ENCODE peak calls at places on chromosomes 7 and 10, in four cellular contexts. B is OCI-LY7, S is GM23338, H is MM.1S. N is an unnamed sample.

GRCh38 chr7:107201795-107202450 is 33.1 kb downstream of the HBP1 start:
- DNase-seq in B (peak; percentile 61), S (peak; percentile 76), H (peak; percentile 60), N (peak; percentile 87)

GRCh38 chr7:155752756-155753445 is 59.4 kb downstream of the SHH start:
- DNase-seq in B (peak; percentile 38), S (no peak), H (peak; percentile 42), N (no peak)

GRCh38 chr7:137606061-137606674 is 240.6 kb downstream of the DGKI start:
- DNase-seq in B (peak; percentile 46), H (peak; percentile 80), S (peak; percentile 74), N (peak; percentile 73)

GRCh38 chr7:155481764-155482163 is 23.8 kb downstream of the EN2 start:
- DNase-seq in B (no peak), S (no peak), H (no peak), N (no peak)

GRCh38 chr7:4227105-4228010 is 454.7 kb upstream of the FOXK1 start:
- DNase-seq in H (no peak), B (no peak), S (no peak), N (peak; percentile 10)

GRCh38 chr7:54811925-54812264 is 52.9 kb upstream of the SEC61G start:
- DNase-seq in S (no peak), B (no peak), H (no peak), N (no peak)

GRCh38 chr7:1286946-1287628 is 54.4 kb downstream of the UNCX start:
- DNase-seq in S (no peak), B (no peak), H (no peak), N (no peak)

GRCh38 chr7:83267141-83267631 is 104.5 kb upstream of the PCLO start:
- DNase-seq in H (no peak), S (peak; percentile 41), B (no peak), N (no peak)

GRCh38 chr10:78860260-78860914 is 208.4 kb upstream of the ZMIZ1 start:
- DNase-seq in H (no peak), B (no peak), S (no peak), N (no peak)

GRCh38 chr10:131574707-131575430 is 263.3 kb upstream of the TCERG1L start:
- DNase-seq in H (no peak), B (no peak), S (no peak), N (no peak)

GRCh38 chr7:19705663-19706062 is 3.2 kb downstream of the POLR1F start:
- DNase-seq in H (no peak), B (no peak), S (peak; percentile 61), N (no peak)

GRCh38 chr7:51046482-51046881 is 263.8 kb upstream of the GRB10 start:
- DNase-seq in B (no peak), H (no peak), S (no peak), N (no peak)

GRCh38 chr10:13915710-13916109 is 328.9 kb downstream of the PRPF18 start:
- DNase-seq in B (no peak), H (no peak), S (no peak), N (no peak)

GRCh38 chr10:51430506-51430905 is 268.9 kb downstream of the CSTF2T start:
- DNase-seq in S (no peak), H (no peak), B (no peak), N (no peak)

GRCh38 chr7:50436133-50436802 is 13.9 kb downstream of the FIGNL1 start:
- DNase-seq in S (no peak), H (no peak), B (no peak), N (no peak)

GRCh38 chr7:21507627-21508343 is 35.1 kb upstream of the DNAH11 start:
- DNase-seq in S (peak; percentile 84), H (peak; percentile 29), B (peak; percentile 11), N (no peak)

GRCh38 chr7:149772236-149772820 is 1.1 kb downstream of the ZNF467 start:
- DNase-seq in S (peak; percentile 75), B (no peak), H (peak; percentile 35), N (no peak)

GRCh38 chr7:120272896-120273475 is at the start of gene KCND2:
- DNase-seq in H (peak; percentile 21), B (no peak), S (peak; percentile 79), N (peak; percentile 67)

GRCh38 chr7:123714296-123715080 is 34.3 kb downstream of the WASL start:
- DNase-seq in B (no peak), S (no peak), H (no peak), N (no peak)

GRCh38 chr10:95567903-95568630 is 6.9 kb upstream of the SORBS1 start:
- DNase-seq in S (no peak), H (no peak), B (no peak), N (no peak)

GRCh38 chr10:42970451-42971250 is 106.2 kb upstream of the RET start:
- DNase-seq in B (no peak), S (no peak), H (no peak), N (peak; percentile 36)

GRCh38 chr10:30182191-30183075 is 123.0 kb upstream of the JCAD start:
- DNase-seq in S (no peak), H (no peak), B (no peak), N (peak; percentile 90)

GRCh38 chr10:45378866-45379265 is 4.8 kb downstream of the ALOX5 start:
- DNase-seq in S (no peak), H (no peak), B (no peak), N (peak; percentile 36)

GRCh38 chr7:9149499-9150082 is 716.2 kb downstream of the NXPH1 start:
- DNase-seq in S (no peak), H (peak; percentile 88), B (no peak), N (no peak)

GRCh38 chr10:92914478-92915066 is 66.3 kb downstream of the EXOC6 start:
- DNase-seq in H (peak; percentile 60), B (peak; percentile 68), S (peak; percentile 88), N (peak; percentile 83)

GRCh38 chr7:45402480-45403218 is 171.5 kb upstream of the ADCY1 start:
- DNase-seq in H (peak; percentile 23), B (no peak), S (no peak), N (peak; percentile 18)

GRCh38 chr10:14478639-14479038 is 147.9 kb upstream of the FRMD4A start:
- DNase-seq in H (peak; percentile 38), S (peak; percentile 86), B (peak; percentile 18), N (peak; percentile 32)

GRCh38 chr7:92612501-92612900 is 22.3 kb upstream of the FAM133B start:
- DNase-seq in H (no peak), S (no peak), B (no peak), N (no peak)

GRCh38 chr7:92611735-92612134 is 21.5 kb upstream of the FAM133B start:
- DNase-seq in S (no peak), B (peak; percentile 14), H (peak; percentile 43), N (no peak)

GRCh38 chr7:92606985-92607384 is 16.8 kb upstream of the FAM133B start:
- DNase-seq in B (no peak), H (no peak), S (no peak), N (no peak)

GRCh38 chr7:92608380-92609322 is 18.5 kb upstream of the FAM133B start:
- DNase-seq in H (no peak), S (peak; percentile 92), B (no peak), N (no peak)

DNA sequence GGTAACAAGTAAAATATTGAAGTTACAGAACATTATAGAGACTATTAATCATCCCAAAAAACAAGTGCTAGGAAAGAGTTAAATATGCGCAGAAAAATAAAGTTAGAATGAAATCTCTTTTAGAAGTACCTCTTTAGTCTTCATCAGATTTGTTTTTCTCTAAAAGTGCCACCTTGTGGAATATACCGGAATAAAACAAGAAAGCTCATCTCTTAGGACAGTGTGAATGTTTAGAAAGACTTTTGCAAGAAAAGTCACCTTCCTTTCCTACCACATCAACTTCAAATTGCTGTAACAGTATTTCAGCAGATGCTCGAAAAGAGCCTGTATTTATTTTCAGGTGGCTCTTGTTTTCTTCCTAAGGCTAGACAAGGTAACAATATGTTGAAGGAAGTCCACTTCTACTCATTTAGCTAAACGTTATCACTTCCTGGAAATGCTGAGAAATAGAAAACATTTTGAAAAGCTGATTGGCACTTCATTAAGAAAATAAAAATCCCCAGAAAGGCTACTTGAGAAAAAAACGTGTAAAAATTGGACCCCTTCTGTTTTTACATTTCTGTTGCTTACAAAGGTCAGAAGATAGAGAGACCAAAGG is 19.8 kb upstream of the FAM133B start:
- DNase-seq in H (peak; percentile 23), S (peak; percentile 52), B (peak; percentile 52), N (no peak)
- TF ChIP-seq CTCF in H (peak; percentile 51), S (peak; percentile 55), B (peak; percentile 81), N (peak; percentile 50)

DNA sequence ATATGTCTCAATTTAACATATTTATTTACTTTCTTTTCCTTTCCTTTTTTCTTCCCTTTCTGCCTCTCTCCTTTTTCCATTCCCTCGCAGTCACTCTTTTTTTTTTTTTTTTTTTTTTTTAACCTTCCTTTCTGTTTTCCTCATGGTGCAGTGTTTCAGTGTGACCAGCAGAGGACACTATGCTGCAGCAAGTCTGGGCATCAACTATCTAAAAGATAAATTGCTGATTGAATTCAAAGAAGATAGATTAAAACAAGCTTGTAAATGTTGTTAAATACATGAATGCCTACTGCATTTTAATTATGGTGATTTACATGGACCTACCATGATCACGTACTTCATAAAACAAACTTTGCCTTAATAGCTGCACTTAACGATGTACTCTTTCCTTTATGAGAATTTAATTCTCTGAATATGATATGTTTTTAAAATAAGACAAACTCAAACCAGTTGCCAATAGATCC is 100.9 kb upstream of the AGR3 start:
- DNase-seq in S (peak; percentile 58), H (peak; percentile 33), B (peak; percentile 38), N (peak; percentile 62)
- H3K4me2 ChIP-seq in S (no peak overlapping the region), H (peak overlapping the region; percentile 6), B (no peak overlapping the region), N (peak overlapping the region; percentile 56)

DNA sequence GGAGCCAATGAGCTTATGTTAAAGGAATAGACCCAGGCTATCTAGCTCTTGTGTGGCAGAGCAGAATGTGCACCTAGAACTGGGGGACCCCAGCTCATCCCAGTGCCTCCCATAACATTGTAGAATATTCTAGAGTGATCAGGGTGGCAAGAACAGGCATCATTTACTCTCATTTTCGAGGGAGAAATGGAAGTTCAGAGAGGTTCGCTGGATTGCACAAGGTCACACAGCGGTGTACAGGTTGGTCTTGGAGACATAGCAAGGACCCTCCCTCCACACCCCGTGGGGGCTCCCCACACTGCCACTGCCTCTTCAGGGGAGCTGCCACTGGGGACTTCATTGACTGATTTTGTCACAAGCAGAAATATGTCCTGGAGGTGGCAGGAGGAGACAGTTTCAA is 8.9 kb downstream of the MUC12 start:
- DNase-seq in H (no peak), S (no peak), B (no peak), N (peak; percentile 32)
- TF ChIP-seq CTCF in H (no peak), S (no peak), B (no peak), N (no peak)

DNA sequence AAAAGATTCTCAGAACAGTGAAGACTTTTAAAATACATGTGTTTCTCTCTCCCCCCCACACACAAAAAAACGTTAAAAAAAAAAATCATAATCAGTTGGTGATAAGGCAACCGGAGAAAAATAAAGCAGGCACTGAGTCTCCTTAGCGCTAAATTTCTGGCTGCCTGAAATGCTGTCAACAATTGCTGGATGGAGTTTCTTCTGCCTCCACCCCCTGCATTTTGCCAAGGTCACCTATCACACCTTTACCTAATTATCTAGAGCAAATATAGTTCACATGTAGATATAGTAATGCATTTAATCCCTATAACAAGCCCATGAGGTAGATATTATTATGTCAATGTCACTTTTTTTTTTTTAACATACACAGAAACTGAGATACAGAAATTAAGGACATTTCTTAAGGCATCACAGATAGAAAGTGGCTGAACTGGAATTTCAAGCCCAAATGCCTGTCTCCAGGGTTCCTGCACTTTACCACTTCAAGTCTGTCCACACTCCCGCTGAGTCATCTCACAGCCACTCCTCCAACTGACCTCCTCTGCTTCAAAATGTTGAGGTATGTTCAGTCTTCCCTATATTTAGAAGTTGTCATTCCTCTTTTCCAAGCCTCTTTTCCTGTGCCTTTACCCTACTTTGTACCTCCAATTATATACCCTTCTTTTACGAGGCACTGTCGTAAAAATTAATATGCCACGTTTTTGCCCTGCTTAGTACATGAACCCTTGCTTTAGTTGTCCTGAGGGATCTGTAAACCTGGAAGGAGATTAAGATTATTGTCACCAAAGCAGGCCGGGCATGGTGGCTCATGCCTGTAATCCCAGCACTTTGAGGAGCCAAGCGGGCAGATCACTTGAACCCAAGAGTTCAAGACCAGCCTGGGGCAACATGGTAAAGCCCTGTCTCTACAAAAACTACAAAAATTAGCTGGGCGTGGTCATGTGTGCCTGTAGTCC is 72.8 kb upstream of the MPP7 start:
- DNase-seq in B (no peak), H (no peak), S (peak; percentile 36), N (peak; percentile 70)
- H3K4me2 ChIP-seq in B (no peak overlapping the region), H (no peak overlapping the region), S (no peak overlapping the region), N (no peak overlapping the region)

N was measured in osteoblast.